ENCODE peak calls at places on chromosomes 16 and 17, in four cellular contexts. C is RWPE1, A is RPMI7951, Q is BJ. N is an unnamed sample.

GRCh38 chr16:27437946-27438345 is 36.0 kb downstream of the IL21R start:
- DNase-seq in C (no peak), A (no peak), Q (no peak), N (no peak)

GRCh38 chr17:45675012-45675411 is 109.1 kb upstream of the CRHR1 start:
- DNase-seq in A (no peak), Q (no peak), C (no peak), N (no peak)

GRCh38 chr17:57044976-57045867 is 39.8 kb upstream of the AKAP1 start:
- DNase-seq in A (no peak), Q (no peak), C (no peak), N (no peak)

GRCh38 chr17:50465171-50465570 is 3.5 kb downstream of the CHAD start:
- DNase-seq in C (no peak), A (no peak), Q (no peak), N (no peak)

GRCh38 chr16:23511731-23512130 is 1.4 kb upstream of the GGA2 start:
- DNase-seq in Q (no peak), C (no peak), A (no peak), N (no peak)

GRCh38 chr17:42608692-42609181 is 437 bp downstream of the RETREG3 start:
- DNase-seq in Q (no peak), C (no peak), A (no peak), N (no peak)

GRCh38 chr16:81694494-81695285 is 84.4 kb upstream of the PLCG2 start:
- DNase-seq in Q (no peak), C (no peak), A (no peak), N (no peak)

GRCh38 chr17:72297326-72298115 is 176.7 kb downstream of the SOX9 start:
- DNase-seq in A (peak; percentile 80), Q (no peak), C (peak; percentile 87), N (peak; percentile 71)

GRCh38 chr16:50808929-50809538 is 67.1 kb downstream of the CYLD start:
- DNase-seq in Q (no peak), C (no peak), A (no peak), N (no peak)

GRCh38 chr17:69870751-69871199 is 204.2 kb upstream of the KCNJ16 start:
- DNase-seq in A (peak; percentile 64), C (peak; percentile 40), Q (peak; percentile 66), N (peak; percentile 17)

GRCh38 chr17:82217530-82218204 is 5.0 kb upstream of the CCDC57 start:
- DNase-seq in A (peak; percentile 96), Q (peak; percentile 46), C (no peak), N (peak; percentile 91)

GRCh38 chr16:87062569-87063442 is 254.4 kb downstream of the C16orf95 start:
- DNase-seq in C (peak; percentile 88), A (peak; percentile 65), Q (no peak), N (peak; percentile 76)

GRCh38 chr16:73093146-73094144 is 45.5 kb upstream of the ZFHX3 start:
- DNase-seq in A (no peak), Q (no peak), C (no peak), N (peak; percentile 10)

GRCh38 chr17:27296427-27296979 is 2.6 kb downstream of the WSB1 start:
- DNase-seq in A (peak; percentile 26), Q (no peak), C (peak; percentile 41), N (no peak)

GRCh38 chr17:18315498-18316360 is 636 bp downstream of the SMCR8 start:
- DNase-seq in Q (no peak), C (peak; percentile 9), A (no peak), N (no peak)

GRCh38 chr16:84462296-84463210 is 41.9 kb downstream of the MEAK7 start:
- DNase-seq in A (peak; percentile 33), Q (no peak), C (no peak), N (peak; percentile 18)

GRCh38 chr16:19167710-19168172 is 299 bp upstream of the SYT17 start:
- DNase-seq in Q (no peak), C (peak; percentile 69), A (peak; percentile 53), N (peak; percentile 86)

GRCh38 chr16:16934660-16935059 is 536.1 kb downstream of the XYLT1 start:
- DNase-seq in C (no peak), Q (no peak), A (no peak), N (no peak)

GRCh38 chr16:72241930-72242329 is 70.0 kb upstream of the PMFBP1 start:
- DNase-seq in C (peak; percentile 52), Q (peak; percentile 3), A (peak; percentile 61), N (peak; percentile 41)

GRCh38 chr16:17019366-17019765 is 451.4 kb downstream of the XYLT1 start:
- DNase-seq in A (no peak), C (no peak), Q (no peak), N (no peak)

GRCh38 chr16:73166394-73166971 is 118.6 kb upstream of the ZFHX3 start:
- DNase-seq in C (no peak), Q (no peak), A (peak; percentile 27), N (no peak)

GRCh38 chr16:15949210-15950166 is at the start of gene ABCC1:
- DNase-seq in A (peak; percentile 41), Q (no peak), C (peak; percentile 58), N (peak; percentile 69)

GRCh38 chr16:77172964-77173363 is 18.0 kb upstream of the MON1B start:
- DNase-seq in Q (no peak), C (no peak), A (no peak), N (no peak)